ENCODE peak calls at places on chromosomes 13 and 19, in five cellular contexts. One of them, this sample, is unnamed.

GRCh38 chr13:50457430-50458393 is 385.8 kb downstream of the DLEU7 start:
- DNase-seq in GM06990: no peak
- DNase-seq in foreskin fibroblast: no peak
- DNase-seq in stomach: no peak
- DNase-seq in epithelial cell of esophagus: no peak
- DNase-seq in this sample: no peak

GRCh38 chr19:45477713-45478453 is 10.1 kb downstream of the FOSB start:
- DNase-seq in GM06990: no peak
- DNase-seq in foreskin fibroblast: no peak
- DNase-seq in epithelial cell of esophagus: peak
- DNase-seq in stomach: no peak
- DNase-seq in this sample: no peak

GRCh38 chr13:103663996-103664395 is 597.8 kb upstream of the SLC10A2 start:
- DNase-seq in stomach: no peak
- DNase-seq in epithelial cell of esophagus: peak
- DNase-seq in foreskin fibroblast: no peak
- DNase-seq in GM06990: no peak
- DNase-seq in this sample: no peak

GRCh38 chr19:29299416-29300380 is 86.7 kb upstream of the UQCRFS1 start:
- DNase-seq in epithelial cell of esophagus: no peak
- DNase-seq in GM06990: no peak
- DNase-seq in stomach: no peak
- DNase-seq in foreskin fibroblast: no peak
- DNase-seq in this sample: no peak

GRCh38 chr13:93857126-93857525 is 622.4 kb downstream of the DCT start:
- DNase-seq in GM06990: no peak
- DNase-seq in stomach: no peak
- DNase-seq in epithelial cell of esophagus: peak
- DNase-seq in foreskin fibroblast: peak
- DNase-seq in this sample: no peak

GRCh38 chr13:28819046-28819747 is 942 bp upstream of the MTUS2 start:
- DNase-seq in stomach: no peak
- DNase-seq in foreskin fibroblast: peak
- DNase-seq in GM06990: peak
- DNase-seq in epithelial cell of esophagus: peak
- DNase-seq in this sample: no peak

GRCh38 chr19:11106477-11106876 is 17.2 kb downstream of the LDLR start:
- DNase-seq in GM06990: no peak
- DNase-seq in foreskin fibroblast: no peak
- DNase-seq in stomach: no peak
- DNase-seq in epithelial cell of esophagus: no peak
- DNase-seq in this sample: no peak

GRCh38 chr13:32414580-32414979 is 13.3 kb downstream of the N4BP2L1 start:
- DNase-seq in GM06990: no peak
- DNase-seq in stomach: no peak
- DNase-seq in foreskin fibroblast: no peak
- DNase-seq in epithelial cell of esophagus: no peak
- DNase-seq in this sample: no peak

GRCh38 chr19:29139227-29139626 is 73.7 kb downstream of the UQCRFS1 start:
- DNase-seq in epithelial cell of esophagus: no peak
- DNase-seq in stomach: no peak
- DNase-seq in GM06990: no peak
- DNase-seq in foreskin fibroblast: no peak
- DNase-seq in this sample: no peak

GRCh38 chr13:20001351-20001750 is 42.8 kb downstream of the ZMYM2 start:
- DNase-seq in GM06990: no peak
- DNase-seq in epithelial cell of esophagus: no peak
- DNase-seq in stomach: no peak
- DNase-seq in foreskin fibroblast: no peak
- DNase-seq in this sample: no peak

GRCh38 chr13:44088911-44089851 is 209.5 kb downstream of the LACC1 start:
- DNase-seq in epithelial cell of esophagus: no peak
- DNase-seq in foreskin fibroblast: no peak
- DNase-seq in stomach: no peak
- DNase-seq in GM06990: peak
- DNase-seq in this sample: no peak

GRCh38 chr19:30064776-30065494 is 122.9 kb downstream of the URI1 start:
- DNase-seq in GM06990: no peak
- DNase-seq in epithelial cell of esophagus: no peak
- DNase-seq in stomach: peak
- DNase-seq in foreskin fibroblast: no peak
- DNase-seq in this sample: no peak

GRCh38 chr13:89865331-89865833 is 1482.1 kb upstream of the MIR17HG start:
- DNase-seq in GM06990: no peak
- DNase-seq in stomach: no peak
- DNase-seq in foreskin fibroblast: no peak
- DNase-seq in epithelial cell of esophagus: peak
- DNase-seq in this sample: no peak

GRCh38 chr13:33541962-33542308 is 256.4 kb upstream of the STARD13 start:
- DNase-seq in foreskin fibroblast: no peak
- DNase-seq in stomach: no peak
- DNase-seq in epithelial cell of esophagus: no peak
- DNase-seq in GM06990: no peak
- DNase-seq in this sample: no peak

GRCh38 chr13:51148952-51149573 is 38.0 kb upstream of the C13orf42 start:
- DNase-seq in foreskin fibroblast: peak
- DNase-seq in GM06990: no peak
- DNase-seq in epithelial cell of esophagus: peak
- DNase-seq in stomach: no peak
- DNase-seq in this sample: peak

GRCh38 chr13:79591493-79591892 is 110.5 kb downstream of the NDFIP2 start:
- DNase-seq in epithelial cell of esophagus: no peak
- DNase-seq in GM06990: no peak
- DNase-seq in stomach: no peak
- DNase-seq in foreskin fibroblast: no peak
- DNase-seq in this sample: no peak

GRCh38 chr13:79593611-79594275 is 112.8 kb downstream of the NDFIP2 start:
- DNase-seq in GM06990: no peak
- DNase-seq in epithelial cell of esophagus: peak
- DNase-seq in stomach: no peak
- DNase-seq in foreskin fibroblast: peak
- DNase-seq in this sample: peak

GRCh38 chr13:79593121-79593520 is 112.2 kb downstream of the NDFIP2 start:
- DNase-seq in GM06990: no peak
- DNase-seq in epithelial cell of esophagus: no peak
- DNase-seq in foreskin fibroblast: no peak
- DNase-seq in stomach: no peak
- DNase-seq in this sample: no peak

GRCh38 chr13:79585033-79585432 is 104.1 kb downstream of the NDFIP2 start:
- DNase-seq in stomach: no peak
- DNase-seq in epithelial cell of esophagus: no peak
- DNase-seq in foreskin fibroblast: no peak
- DNase-seq in GM06990: no peak
- DNase-seq in this sample: no peak

DNA sequence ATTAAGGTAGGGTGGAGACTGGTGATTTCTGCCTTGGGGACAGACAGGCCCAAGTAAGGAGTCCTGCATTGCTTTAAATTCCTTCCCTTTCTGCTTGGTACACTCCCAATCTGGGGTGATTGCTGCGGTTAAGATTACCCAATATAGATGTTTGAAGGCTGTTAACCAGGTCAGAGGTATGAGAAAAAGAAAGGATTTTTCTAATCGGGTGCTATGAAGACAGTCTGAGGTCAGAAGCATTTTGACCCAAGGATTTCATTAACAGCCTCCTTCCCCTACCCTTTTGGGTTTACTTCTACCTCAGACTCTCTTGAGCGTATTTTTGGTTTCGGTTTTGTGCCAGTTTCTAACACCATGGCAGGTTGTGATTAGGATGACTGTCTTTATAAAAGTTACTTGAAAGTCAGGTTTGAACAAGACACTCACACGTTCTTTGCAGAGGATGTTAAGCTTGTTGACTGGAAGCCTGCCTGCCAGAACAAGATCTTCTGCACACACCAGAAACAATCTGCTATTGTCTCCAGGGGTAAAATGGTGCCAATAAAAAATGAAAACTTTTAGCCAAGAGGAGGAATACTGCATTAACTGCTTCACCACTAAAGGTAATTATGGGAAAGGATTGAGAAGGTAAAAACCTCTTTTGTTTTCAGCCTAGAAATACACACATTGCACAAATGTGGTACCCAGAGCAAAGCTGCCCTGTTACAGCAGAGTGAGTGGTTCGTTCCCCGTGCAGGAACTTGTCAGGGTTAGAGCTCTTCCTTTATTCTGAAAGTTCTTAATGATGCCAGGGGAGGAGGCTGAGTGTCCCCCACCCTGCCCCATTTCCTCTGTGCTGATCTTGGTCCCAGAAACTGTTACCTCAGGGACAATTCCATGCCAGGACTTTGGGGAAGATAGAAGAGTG is 108.9 kb downstream of the NDFIP2 start:
- DNase-seq in foreskin fibroblast: no peak
- DNase-seq in epithelial cell of esophagus: peak
- DNase-seq in stomach: no peak
- DNase-seq in GM06990: no peak
- DNase-seq in this sample: no peak
- H3K4me3 ChIP-seq in foreskin fibroblast: no peak
- H3K4me3 ChIP-seq in epithelial cell of esophagus: peak
- H3K4me3 ChIP-seq in stomach: no peak
- H3K4me3 ChIP-seq in GM06990: no peak
- H3K4me3 ChIP-seq in this sample: no peak

GRCh38 chr13:110453767-110454166 is 107.8 kb downstream of the RAB20 start:
- DNase-seq in GM06990: no peak
- DNase-seq in stomach: no peak
- DNase-seq in foreskin fibroblast: no peak
- DNase-seq in epithelial cell of esophagus: no peak
- DNase-seq in this sample: no peak
- TF ChIP-seq CTCF in GM06990: no peak
- TF ChIP-seq CTCF in stomach: no peak
- TF ChIP-seq CTCF in foreskin fibroblast: no peak
- TF ChIP-seq CTCF in epithelial cell of esophagus: no peak
- TF ChIP-seq CTCF in this sample: no peak

GRCh38 chr19:18112989-18113478 is 15.5 kb downstream of the MAST3 start:
- DNase-seq in GM06990: peak
- DNase-seq in epithelial cell of esophagus: peak
- DNase-seq in foreskin fibroblast: peak
- DNase-seq in stomach: peak
- DNase-seq in this sample: no peak

GRCh38 chr19:18109363-18109730 is 11.8 kb downstream of the MAST3 start:
- DNase-seq in GM06990: no peak
- DNase-seq in epithelial cell of esophagus: no peak
- DNase-seq in stomach: no peak
- DNase-seq in foreskin fibroblast: no peak
- DNase-seq in this sample: no peak

GRCh38 chr19:18108897-18109296 is 11.3 kb downstream of the MAST3 start:
- DNase-seq in stomach: no peak
- DNase-seq in epithelial cell of esophagus: no peak
- DNase-seq in GM06990: no peak
- DNase-seq in foreskin fibroblast: no peak
- DNase-seq in this sample: no peak

GRCh38 chr19:18109731-18110671 is 12.4 kb downstream of the MAST3 start:
- DNase-seq in foreskin fibroblast: no peak
- DNase-seq in stomach: peak
- DNase-seq in epithelial cell of esophagus: peak
- DNase-seq in GM06990: peak
- DNase-seq in this sample: no peak

GRCh38 chr19:18110833-18111232 is 13.3 kb downstream of the MAST3 start:
- DNase-seq in GM06990: no peak
- DNase-seq in foreskin fibroblast: no peak
- DNase-seq in epithelial cell of esophagus: no peak
- DNase-seq in stomach: peak
- DNase-seq in this sample: no peak
- H3K4me3 ChIP-seq in GM06990: peak
- H3K4me3 ChIP-seq in foreskin fibroblast: peak
- H3K4me3 ChIP-seq in epithelial cell of esophagus: peak
- H3K4me3 ChIP-seq in stomach: peak
- H3K4me3 ChIP-seq in this sample: peak

GRCh38 chr13:69565334-69565733 is 542.3 kb upstream of the ATXN8OS start:
- DNase-seq in epithelial cell of esophagus: peak
- DNase-seq in stomach: no peak
- DNase-seq in GM06990: no peak
- DNase-seq in foreskin fibroblast: no peak
- DNase-seq in this sample: no peak
- TF ChIP-seq CTCF in epithelial cell of esophagus: peak
- TF ChIP-seq CTCF in stomach: no peak
- TF ChIP-seq CTCF in GM06990: peak
- TF ChIP-seq CTCF in foreskin fibroblast: no peak
- TF ChIP-seq CTCF in this sample: no peak

This sample was measured in AG04449.